ENCODE peak calls at places on chromosomes 5 and 9, in five cellular contexts. P is MM.1S, E is left ventricle myocardium inferior, S is tibial nerve, D is stomach. L is an unnamed sample.

GRCh38 chr9:68802525-68803015 is 97.5 kb downstream of the PIP5K1B start:
- DNase-seq in P (peak), E (no peak), S (no peak), D (no peak), L (no peak)

GRCh38 chr5:112685929-112686328 is 51.8 kb upstream of the APC start:
- DNase-seq in P (no peak), E (no peak), S (no peak), D (no peak), L (no peak)

GRCh38 chr5:157670662-157671591 is at the start of gene C5orf52:
- DNase-seq in P (no peak), E (peak), S (no peak), D (no peak), L (no peak)

GRCh38 chr9:131367445-131367844 is 26.4 kb upstream of the PRRC2B start:
- DNase-seq in P (no peak), E (no peak), S (no peak), D (no peak), L (no peak)

GRCh38 chr5:112795944-112796678 is 58.4 kb downstream of the APC start:
- DNase-seq in P (no peak), E (no peak), S (no peak), D (no peak), L (no peak)

GRCh38 chr9:90999425-91000397 is 198.1 kb downstream of the SYK start:
- DNase-seq in P (no peak), E (no peak), S (no peak), D (no peak), L (no peak)

GRCh38 chr5:123080215-123080614 is 8.8 kb upstream of the PRDM6 start:
- DNase-seq in P (no peak), E (no peak), S (no peak), D (no peak), L (no peak)

GRCh38 chr9:90107021-90107771 is 502.4 kb downstream of the GADD45G start:
- DNase-seq in P (no peak), E (peak), S (peak), D (peak), L (no peak)

GRCh38 chr5:107772418-107773310 is 101.9 kb upstream of the EFNA5 start:
- DNase-seq in P (no peak), E (peak), S (no peak), D (no peak), L (no peak)

GRCh38 chr5:24649531-24649930 is 4.8 kb upstream of the CDH10 start:
- DNase-seq in P (no peak), E (no peak), S (no peak), D (no peak), L (no peak)

GRCh38 chr5:173890195-173890951 is 2.2 kb downstream of the CPEB4 start:
- DNase-seq in P (peak), E (peak), S (no peak), D (no peak), L (no peak)

GRCh38 chr9:135474915-135475314 is 4.7 kb upstream of the PPP1R26 start:
- DNase-seq in P (peak), E (no peak), S (no peak), D (peak), L (no peak)

GRCh38 chr5:56534102-56534501 is 281.2 kb upstream of the MAP3K1 start:
- DNase-seq in P (no peak), E (no peak), S (no peak), D (peak), L (no peak)

GRCh38 chr5:179303801-179304200 is 41.5 kb downstream of the ADAMTS2 start:
- DNase-seq in P (no peak), E (no peak), S (no peak), D (no peak), L (no peak)

GRCh38 chr9:135584934-135585333 is 23.4 kb downstream of the PAEP start:
- DNase-seq in P (no peak), E (no peak), S (no peak), D (peak), L (no peak)

GRCh38 chr9:94853887-94854286 is 127.4 kb downstream of the AOPEP start:
- DNase-seq in P (no peak), E (no peak), S (no peak), D (no peak), L (no peak)

GRCh38 chr5:9042241-9042640 is 503.6 kb downstream of the SEMA5A start:
- DNase-seq in P (no peak), E (no peak), S (no peak), D (no peak), L (no peak)

GRCh38 chr5:123659006-123659405 is 147.0 kb downstream of the CSNK1G3 start:
- DNase-seq in P (no peak), E (no peak), S (no peak), D (no peak), L (no peak)

GRCh38 chr5:5494489-5495402 is 72.3 kb downstream of the ICE1 start:
- DNase-seq in P (peak), E (peak), S (peak), D (peak), L (peak)

GRCh38 chr5:149215478-149216042 is 56.1 kb upstream of the AFAP1L1 start:
- DNase-seq in P (no peak), E (peak), S (peak), D (no peak), L (no peak)

GRCh38 chr9:20580673-20581072 is 41.6 kb downstream of the MLLT3 start:
- DNase-seq in P (no peak), E (no peak), S (no peak), D (no peak), L (no peak)

DNA sequence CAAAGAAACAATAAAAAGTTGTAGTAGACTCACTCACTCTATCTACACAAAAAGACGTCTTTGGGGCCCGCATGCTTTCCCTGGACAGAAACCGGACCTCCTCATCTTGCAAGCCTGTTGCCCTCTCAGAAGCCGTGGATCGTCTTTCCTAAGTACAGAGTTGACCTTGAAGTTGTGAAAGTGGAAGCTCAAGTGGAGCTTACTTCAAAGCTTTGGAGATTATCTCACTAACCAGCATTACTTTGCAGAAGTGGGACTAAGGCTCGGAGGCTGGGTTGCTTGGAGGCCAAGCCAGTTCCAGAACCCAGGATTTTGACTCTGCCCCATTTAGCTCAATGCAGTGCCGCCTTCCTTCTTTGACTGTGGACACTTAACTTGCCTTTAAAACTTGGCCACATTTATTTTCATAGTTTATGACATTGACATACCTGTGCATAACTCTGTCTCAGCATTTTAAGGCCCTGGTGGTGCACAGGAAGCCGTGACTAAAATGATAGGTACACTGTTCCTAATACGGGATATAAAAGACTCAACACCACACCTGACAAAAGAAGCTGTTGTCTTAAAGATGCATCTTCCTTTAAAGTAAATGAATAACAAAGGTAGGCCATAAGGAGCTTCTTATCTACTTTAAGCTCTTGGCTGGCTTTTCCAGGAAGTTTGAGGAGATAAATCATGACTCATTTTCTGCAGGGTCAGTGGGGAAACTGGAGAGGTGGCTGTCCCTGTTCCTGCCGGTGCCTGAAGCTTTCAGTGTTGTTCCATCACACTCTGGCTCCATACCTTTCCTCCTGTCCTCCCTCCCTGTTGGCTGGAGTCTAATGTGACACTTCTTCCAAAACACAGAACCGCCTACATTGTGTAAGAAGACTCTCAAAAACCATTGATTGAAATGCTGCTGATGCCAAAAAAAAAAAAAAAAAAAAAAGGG is 10.7 kb downstream of the SLC25A25 start:
- DNase-seq in P (peak), E (no peak), S (no peak), D (peak), L (no peak)
- H3K27ac ChIP-seq in P (peak), E (peak), S (peak), D (peak), L (no peak)

GRCh38 chr9:75903785-75904360 is 13.4 kb downstream of the PCSK5 start:
- DNase-seq in P (no peak), E (no peak), S (no peak), D (no peak), L (no peak)
- H3K27ac ChIP-seq in P (no peak), E (no peak), S (no peak), D (no peak), L (no peak)

DNA sequence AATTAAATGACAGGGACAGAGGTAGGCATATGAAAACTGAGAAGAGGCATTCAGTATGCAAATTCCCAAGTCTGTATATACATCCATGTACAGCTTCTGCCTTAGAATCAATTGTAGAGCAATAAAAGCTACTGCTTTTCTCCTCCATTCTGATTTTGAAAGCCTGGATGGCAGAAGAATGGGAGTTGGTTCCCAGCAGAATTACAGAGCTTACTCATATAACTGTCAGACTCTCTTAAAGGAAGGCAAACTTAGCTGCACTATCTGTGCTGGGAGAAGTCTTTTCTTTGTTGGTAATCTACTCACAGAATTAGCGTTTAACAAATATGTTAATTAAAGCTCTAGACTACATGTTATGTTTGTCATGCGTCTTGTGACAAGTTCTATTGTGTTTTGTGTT is 260.9 kb upstream of the CDH6 start:
- DNase-seq in P (no peak), E (no peak), S (no peak), D (no peak), L (no peak)
- H3K27ac ChIP-seq in P (no peak), E (no peak), S (no peak), D (no peak), L (no peak)

GRCh38 chr5:42423285-42424152 is at the start of gene GHR:
- DNase-seq in P (peak), E (peak), S (peak), D (peak), L (peak)
- H3K27ac ChIP-seq in P (no peak), E (peak), S (peak), D (peak), L (peak)

L was measured in substantia nigra.